ENCODE peak calls at places on chromosome 9, in nine cellular contexts. One of them, this sample, is unnamed.

GRCh38 chr9:95505676-95506437 is 10.9 kb downstream of the PTCH1 start:
- DNase-seq in HT1080: no peak
- DNase-seq in astrocyte of the spinal cord: peak; percentile 46
- DNase-seq in NCI-H774: peak; percentile 31
- DNase-seq in fibroblast of the conjunctiva: no peak
- DNase-seq in HepG2: peak; percentile 70
- DNase-seq in Right ventricle myocardium superior: peak; percentile 73
- DNase-seq in GM04504: no peak
- DNase-seq in GM13976: peak; percentile 61
- DNase-seq in this sample: no peak

GRCh38 chr9:91245432-91246313 is 116.0 kb downstream of the AUH start:
- DNase-seq in HepG2: no peak
- DNase-seq in HT1080: peak; percentile 75
- DNase-seq in fibroblast of the conjunctiva: no peak
- DNase-seq in NCI-H774: no peak
- DNase-seq in Right ventricle myocardium superior: no peak
- DNase-seq in GM13976: peak; percentile 47
- DNase-seq in GM04504: peak; percentile 11
- DNase-seq in astrocyte of the spinal cord: peak; percentile 62
- DNase-seq in this sample: no peak

GRCh38 chr9:108776920-108777650 is 78.7 kb downstream of the ACTL7B start:
- DNase-seq in GM04504: no peak
- DNase-seq in HepG2: peak; percentile 81
- DNase-seq in Right ventricle myocardium superior: no peak
- DNase-seq in GM13976: no peak
- DNase-seq in NCI-H774: no peak
- DNase-seq in HT1080: peak; percentile 59
- DNase-seq in fibroblast of the conjunctiva: no peak
- DNase-seq in astrocyte of the spinal cord: peak; percentile 79
- DNase-seq in this sample: no peak

GRCh38 chr9:134793281-134793680 is 87.3 kb upstream of the FCN2 start:
- DNase-seq in Right ventricle myocardium superior: no peak
- DNase-seq in fibroblast of the conjunctiva: no peak
- DNase-seq in HepG2: no peak
- DNase-seq in HT1080: no peak
- DNase-seq in GM13976: no peak
- DNase-seq in GM04504: no peak
- DNase-seq in astrocyte of the spinal cord: peak; percentile 46
- DNase-seq in NCI-H774: no peak
- DNase-seq in this sample: no peak

GRCh38 chr9:137455361-137455991 is 3.7 kb downstream of the NSMF start:
- DNase-seq in fibroblast of the conjunctiva: no peak
- DNase-seq in HepG2: no peak
- DNase-seq in GM13976: no peak
- DNase-seq in Right ventricle myocardium superior: peak; percentile 23
- DNase-seq in HT1080: no peak
- DNase-seq in NCI-H774: no peak
- DNase-seq in astrocyte of the spinal cord: no peak
- DNase-seq in GM04504: no peak
- DNase-seq in this sample: no peak

GRCh38 chr9:127458921-127459320 is 7.6 kb downstream of the LRSAM1 start:
- DNase-seq in Right ventricle myocardium superior: peak; percentile 83
- DNase-seq in fibroblast of the conjunctiva: no peak
- DNase-seq in GM04504: no peak
- DNase-seq in HepG2: no peak
- DNase-seq in NCI-H774: no peak
- DNase-seq in astrocyte of the spinal cord: no peak
- DNase-seq in GM13976: no peak
- DNase-seq in HT1080: no peak
- DNase-seq in this sample: no peak

GRCh38 chr9:134620751-134621557 is 20.6 kb upstream of the COL5A1 start:
- DNase-seq in HepG2: no peak
- DNase-seq in NCI-H774: no peak
- DNase-seq in GM04504: no peak
- DNase-seq in Right ventricle myocardium superior: no peak
- DNase-seq in fibroblast of the conjunctiva: no peak
- DNase-seq in GM13976: no peak
- DNase-seq in HT1080: no peak
- DNase-seq in astrocyte of the spinal cord: no peak
- DNase-seq in this sample: peak; percentile 69

GRCh38 chr9:90642570-90643539 is at the start of gene DIRAS2:
- DNase-seq in astrocyte of the spinal cord: peak; percentile 70
- DNase-seq in GM04504: peak; percentile 8
- DNase-seq in NCI-H774: peak; percentile 94
- DNase-seq in Right ventricle myocardium superior: peak; percentile 55
- DNase-seq in HT1080: peak; percentile 50
- DNase-seq in HepG2: no peak
- DNase-seq in fibroblast of the conjunctiva: peak; percentile 27
- DNase-seq in GM13976: peak; percentile 48
- DNase-seq in this sample: no peak

GRCh38 chr9:97753364-97753763 is 56.2 kb upstream of the XPA start:
- DNase-seq in NCI-H774: no peak
- DNase-seq in Right ventricle myocardium superior: no peak
- DNase-seq in GM04504: no peak
- DNase-seq in fibroblast of the conjunctiva: no peak
- DNase-seq in HepG2: no peak
- DNase-seq in GM13976: no peak
- DNase-seq in astrocyte of the spinal cord: no peak
- DNase-seq in HT1080: no peak
- DNase-seq in this sample: no peak

GRCh38 chr9:129109952-129110739 is 447 bp downstream of the CRAT start:
- DNase-seq in HT1080: peak; percentile 13
- DNase-seq in Right ventricle myocardium superior: peak; percentile 46
- DNase-seq in fibroblast of the conjunctiva: no peak
- DNase-seq in GM04504: no peak
- DNase-seq in GM13976: no peak
- DNase-seq in NCI-H774: no peak
- DNase-seq in astrocyte of the spinal cord: no peak
- DNase-seq in HepG2: peak; percentile 18
- DNase-seq in this sample: no peak

GRCh38 chr9:136618578-136619547 is 43.9 kb upstream of the EGFL7 start:
- DNase-seq in HepG2: no peak
- DNase-seq in fibroblast of the conjunctiva: no peak
- DNase-seq in NCI-H774: no peak
- DNase-seq in GM04504: no peak
- DNase-seq in HT1080: no peak
- DNase-seq in astrocyte of the spinal cord: no peak
- DNase-seq in Right ventricle myocardium superior: peak; percentile 61
- DNase-seq in GM13976: peak; percentile 81
- DNase-seq in this sample: no peak

GRCh38 chr9:76687861-76688374 is 76.3 kb upstream of the PCA3 start:
- DNase-seq in HepG2: no peak
- DNase-seq in GM04504: peak; percentile 51
- DNase-seq in Right ventricle myocardium superior: no peak
- DNase-seq in HT1080: peak; percentile 97
- DNase-seq in astrocyte of the spinal cord: peak; percentile 94
- DNase-seq in NCI-H774: no peak
- DNase-seq in GM13976: no peak
- DNase-seq in fibroblast of the conjunctiva: peak; percentile 83
- DNase-seq in this sample: no peak

GRCh38 chr9:6938447-6938846 is 180.7 kb downstream of the KDM4C start:
- DNase-seq in Right ventricle myocardium superior: no peak
- DNase-seq in HepG2: peak; percentile 36
- DNase-seq in astrocyte of the spinal cord: peak; percentile 96
- DNase-seq in GM04504: peak; percentile 88
- DNase-seq in HT1080: peak; percentile 85
- DNase-seq in NCI-H774: no peak
- DNase-seq in fibroblast of the conjunctiva: peak; percentile 59
- DNase-seq in GM13976: no peak
- DNase-seq in this sample: no peak

GRCh38 chr9:15909297-15909696 is 356.5 kb downstream of the CCDC171 start:
- DNase-seq in GM13976: no peak
- DNase-seq in HT1080: no peak
- DNase-seq in astrocyte of the spinal cord: peak; percentile 51
- DNase-seq in fibroblast of the conjunctiva: peak; percentile 85
- DNase-seq in GM04504: no peak
- DNase-seq in NCI-H774: no peak
- DNase-seq in HepG2: no peak
- DNase-seq in Right ventricle myocardium superior: no peak
- DNase-seq in this sample: no peak

GRCh38 chr9:123257276-123257675 is 11.1 kb downstream of the STRBP start:
- DNase-seq in HepG2: no peak
- DNase-seq in fibroblast of the conjunctiva: no peak
- DNase-seq in GM13976: no peak
- DNase-seq in NCI-H774: no peak
- DNase-seq in GM04504: no peak
- DNase-seq in astrocyte of the spinal cord: no peak
- DNase-seq in Right ventricle myocardium superior: no peak
- DNase-seq in HT1080: no peak
- DNase-seq in this sample: no peak

GRCh38 chr9:18922161-18922910 is 110.7 kb downstream of the SAXO1 start:
- DNase-seq in fibroblast of the conjunctiva: no peak
- DNase-seq in NCI-H774: no peak
- DNase-seq in astrocyte of the spinal cord: no peak
- DNase-seq in HT1080: no peak
- DNase-seq in GM13976: no peak
- DNase-seq in GM04504: no peak
- DNase-seq in HepG2: no peak
- DNase-seq in Right ventricle myocardium superior: no peak
- DNase-seq in this sample: no peak

GRCh38 chr9:121744002-121744686 is 92.7 kb downstream of the DAB2IP start:
- DNase-seq in astrocyte of the spinal cord: peak; percentile 56
- DNase-seq in Right ventricle myocardium superior: peak; percentile 79
- DNase-seq in fibroblast of the conjunctiva: peak; percentile 23
- DNase-seq in HepG2: peak; percentile 74
- DNase-seq in GM04504: no peak
- DNase-seq in GM13976: peak; percentile 81
- DNase-seq in HT1080: peak; percentile 17
- DNase-seq in NCI-H774: no peak
- DNase-seq in this sample: no peak

GRCh38 chr9:80061940-80062339 is 490.2 kb downstream of the TLE4 start:
- DNase-seq in HepG2: no peak
- DNase-seq in Right ventricle myocardium superior: no peak
- DNase-seq in NCI-H774: no peak
- DNase-seq in GM04504: peak; percentile 79
- DNase-seq in fibroblast of the conjunctiva: peak; percentile 76
- DNase-seq in astrocyte of the spinal cord: peak; percentile 98
- DNase-seq in GM13976: no peak
- DNase-seq in HT1080: peak; percentile 57
- DNase-seq in this sample: no peak

GRCh38 chr9:70285981-70286616 is 27.3 kb downstream of the SMC5 start:
- DNase-seq in GM04504: no peak
- DNase-seq in HT1080: no peak
- DNase-seq in Right ventricle myocardium superior: no peak
- DNase-seq in astrocyte of the spinal cord: no peak
- DNase-seq in fibroblast of the conjunctiva: no peak
- DNase-seq in HepG2: no peak
- DNase-seq in NCI-H774: no peak
- DNase-seq in GM13976: no peak
- DNase-seq in this sample: no peak

GRCh38 chr9:83598487-83598886 is 24.5 kb upstream of the IDNK start:
- DNase-seq in NCI-H774: no peak
- DNase-seq in HT1080: no peak
- DNase-seq in HepG2: peak; percentile 66
- DNase-seq in GM04504: no peak
- DNase-seq in GM13976: no peak
- DNase-seq in Right ventricle myocardium superior: no peak
- DNase-seq in fibroblast of the conjunctiva: no peak
- DNase-seq in astrocyte of the spinal cord: no peak
- DNase-seq in this sample: no peak

GRCh38 chr9:108156270-108156998 is 666.9 kb upstream of the KLF4 start:
- DNase-seq in GM13976: no peak
- DNase-seq in HT1080: peak; percentile 87
- DNase-seq in astrocyte of the spinal cord: no peak
- DNase-seq in GM04504: no peak
- DNase-seq in HepG2: no peak
- DNase-seq in Right ventricle myocardium superior: no peak
- DNase-seq in NCI-H774: no peak
- DNase-seq in fibroblast of the conjunctiva: no peak
- DNase-seq in this sample: no peak

GRCh38 chr9:101138516-101138915 is 110.0 kb downstream of the PLPPR1 start:
- DNase-seq in astrocyte of the spinal cord: no peak
- DNase-seq in GM04504: no peak
- DNase-seq in GM13976: no peak
- DNase-seq in HepG2: no peak
- DNase-seq in NCI-H774: no peak
- DNase-seq in Right ventricle myocardium superior: no peak
- DNase-seq in fibroblast of the conjunctiva: no peak
- DNase-seq in HT1080: no peak
- DNase-seq in this sample: no peak

GRCh38 chr9:22142681-22143080 is 133.6 kb upstream of the CDKN2B start:
- DNase-seq in HepG2: no peak
- DNase-seq in Right ventricle myocardium superior: no peak
- DNase-seq in GM04504: no peak
- DNase-seq in fibroblast of the conjunctiva: no peak
- DNase-seq in HT1080: peak; percentile 13
- DNase-seq in NCI-H774: no peak
- DNase-seq in GM13976: no peak
- DNase-seq in astrocyte of the spinal cord: peak; percentile 50
- DNase-seq in this sample: no peak

GRCh38 chr9:127058645-127059021 is 63.8 kb downstream of the ANGPTL2 start:
- DNase-seq in astrocyte of the spinal cord: no peak
- DNase-seq in NCI-H774: no peak
- DNase-seq in Right ventricle myocardium superior: no peak
- DNase-seq in HepG2: no peak
- DNase-seq in HT1080: peak; percentile 40
- DNase-seq in GM04504: no peak
- DNase-seq in GM13976: no peak
- DNase-seq in fibroblast of the conjunctiva: peak; percentile 43
- DNase-seq in this sample: no peak

GRCh38 chr9:137411260-137411659 is 11.7 kb downstream of the EXD3 start:
- DNase-seq in HT1080: peak; percentile 54
- DNase-seq in GM04504: no peak
- DNase-seq in HepG2: no peak
- DNase-seq in Right ventricle myocardium superior: peak; percentile 43
- DNase-seq in GM13976: no peak
- DNase-seq in fibroblast of the conjunctiva: no peak
- DNase-seq in astrocyte of the spinal cord: no peak
- DNase-seq in NCI-H774: no peak
- DNase-seq in this sample: no peak

GRCh38 chr9:136312436-136312835 is 8.5 kb upstream of the CCDC187 start:
- DNase-seq in NCI-H774: no peak
- DNase-seq in GM04504: no peak
- DNase-seq in HepG2: no peak
- DNase-seq in GM13976: peak; percentile 82
- DNase-seq in Right ventricle myocardium superior: no peak
- DNase-seq in astrocyte of the spinal cord: peak; percentile 23
- DNase-seq in HT1080: no peak
- DNase-seq in fibroblast of the conjunctiva: peak; percentile 18
- DNase-seq in this sample: no peak

GRCh38 chr9:4077499-4078102 is 222.3 kb downstream of the GLIS3 start:
- DNase-seq in GM13976: peak; percentile 33
- DNase-seq in fibroblast of the conjunctiva: peak; percentile 74
- DNase-seq in HepG2: peak; percentile 10
- DNase-seq in astrocyte of the spinal cord: peak; percentile 85
- DNase-seq in NCI-H774: no peak
- DNase-seq in Right ventricle myocardium superior: peak; percentile 88
- DNase-seq in HT1080: peak; percentile 75
- DNase-seq in GM04504: peak; percentile 51
- DNase-seq in this sample: no peak

GRCh38 chr9:4371108-4371507 is 71.2 kb upstream of the GLIS3 start:
- DNase-seq in Right ventricle myocardium superior: no peak
- DNase-seq in GM04504: peak; percentile 77
- DNase-seq in GM13976: no peak
- DNase-seq in astrocyte of the spinal cord: peak; percentile 93
- DNase-seq in HepG2: no peak
- DNase-seq in NCI-H774: no peak
- DNase-seq in fibroblast of the conjunctiva: peak; percentile 53
- DNase-seq in HT1080: peak; percentile 93
- DNase-seq in this sample: no peak

GRCh38 chr9:109329274-109330258 is 8.7 kb upstream of the EPB41L4B start:
- DNase-seq in GM04504: no peak
- DNase-seq in HT1080: peak; percentile 73
- DNase-seq in NCI-H774: no peak
- DNase-seq in fibroblast of the conjunctiva: no peak
- DNase-seq in HepG2: peak; percentile 27
- DNase-seq in GM13976: no peak
- DNase-seq in astrocyte of the spinal cord: peak; percentile 64
- DNase-seq in Right ventricle myocardium superior: peak; percentile 60
- DNase-seq in this sample: peak; percentile 72

GRCh38 chr9:76374702-76375543 is 19.3 kb downstream of the RFK start:
- DNase-seq in HepG2: peak; percentile 85
- DNase-seq in astrocyte of the spinal cord: peak; percentile 83
- DNase-seq in NCI-H774: peak; percentile 61
- DNase-seq in Right ventricle myocardium superior: peak; percentile 80
- DNase-seq in fibroblast of the conjunctiva: no peak
- DNase-seq in GM13976: no peak
- DNase-seq in HT1080: peak; percentile 91
- DNase-seq in GM04504: peak; percentile 87
- DNase-seq in this sample: no peak

GRCh38 chr9:84371737-84372136 is 31.2 kb upstream of the SLC28A3 start:
- DNase-seq in NCI-H774: no peak
- DNase-seq in HepG2: peak; percentile 7
- DNase-seq in HT1080: peak; percentile 76
- DNase-seq in Right ventricle myocardium superior: no peak
- DNase-seq in GM04504: peak; percentile 67
- DNase-seq in GM13976: no peak
- DNase-seq in fibroblast of the conjunctiva: peak; percentile 91
- DNase-seq in astrocyte of the spinal cord: peak; percentile 66
- DNase-seq in this sample: no peak

This sample was measured in mesenteric fat pad.